ENCODE peak calls at places on chromosomes 3 and 15, in eight cellular contexts. O, C, G, I, N, Q, J and T are unnamed samples.

GRCh38 chr3:164526250-164526649 is 552.0 kb downstream of the SI start:
- DNase-seq in G (no peak), I (no peak), J (no peak), N (no peak), O (no peak), Q (no peak), C (no peak), T (no peak)

GRCh38 chr3:189272500-189273119 is 100.8 kb downstream of the TPRG1 start:
- DNase-seq in C (no peak), G (no peak), I (no peak), N (peak), O (peak), J (no peak), Q (no peak), T (no peak)

GRCh38 chr3:186248850-186249249 is 113.2 kb downstream of the DGKG start:
- DNase-seq in I (no peak), Q (no peak), J (no peak), N (no peak), G (no peak), C (no peak), O (no peak), T (no peak)

GRCh38 chr3:197600796-197601565 is 45.2 kb upstream of the BDH1 start:
- DNase-seq in O (no peak), J (no peak), C (no peak), N (no peak), G (no peak), Q (no peak), I (no peak), T (no peak)

GRCh38 chr3:73342077-73342476 is 280.6 kb downstream of the EBLN2 start:
- DNase-seq in I (no peak), G (no peak), J (no peak), O (no peak), C (no peak), N (no peak), Q (no peak), T (no peak)

GRCh38 chr15:85477730-85478129 is 97.3 kb downstream of the AKAP13 start:
- DNase-seq in C (no peak), J (no peak), I (no peak), N (peak), Q (no peak), G (no peak), O (no peak), T (peak)

GRCh38 chr3:74883690-74884089 is 269.2 kb upstream of the CNTN3 start:
- DNase-seq in O (peak), N (no peak), I (no peak), G (no peak), C (no peak), Q (no peak), J (no peak), T (no peak)

GRCh38 chr15:74653426-74654082 is 37.9 kb downstream of the CLK3 start:
- DNase-seq in I (no peak), O (no peak), G (peak), Q (no peak), N (peak), C (no peak), J (no peak), T (peak)

GRCh38 chr3:13452490-13453335 is 27.4 kb upstream of the HDAC11 start:
- DNase-seq in Q (no peak), J (peak), G (peak), N (peak), I (peak), C (no peak), O (peak), T (no peak)

GRCh38 chr3:45993421-45994027 is 2.1 kb downstream of the FYCO1 start:
- DNase-seq in C (peak), Q (no peak), J (no peak), O (no peak), I (peak), N (peak), G (no peak), T (no peak)

GRCh38 chr3:45991341-45991740 is 4.3 kb downstream of the FYCO1 start:
- DNase-seq in I (no peak), O (no peak), N (no peak), G (no peak), Q (no peak), C (no peak), J (no peak), T (no peak)

GRCh38 chr3:45994661-45995369 is 809 bp downstream of the FYCO1 start:
- DNase-seq in I (peak), J (peak), C (peak), O (peak), G (peak), N (peak), Q (no peak), T (no peak)

GRCh38 chr3:45992820-45993219 is 2.8 kb downstream of the FYCO1 start:
- DNase-seq in O (peak), C (no peak), I (no peak), J (no peak), Q (no peak), N (no peak), G (no peak), T (no peak)

GRCh38 chr3:45992133-45992729 is 3.4 kb downstream of the FYCO1 start:
- DNase-seq in Q (no peak), O (no peak), G (no peak), I (no peak), N (no peak), C (no peak), J (no peak), T (no peak)
- H3K27ac ChIP-seq in Q (peak), O (no peak), G (peak), I (no peak), N (no peak), C (no peak), J (no peak), T (no peak)

GRCh38 chr3:182725372-182726251 is 67.7 kb upstream of the ATP11B start:
- DNase-seq in J (no peak), Q (no peak), O (peak), G (peak), N (no peak), C (no peak), I (no peak), T (no peak)
- H3K27ac ChIP-seq in J (no peak), Q (no peak), O (no peak), G (peak), N (no peak), C (no peak), I (no peak), T (no peak)

GRCh38 chr3:11000528-11000927 is 8.0 kb downstream of the SLC6A1 start:
- DNase-seq in O (no peak), I (no peak), J (no peak), N (no peak), C (no peak), Q (no peak), G (no peak), T (no peak)

GRCh38 chr3:10999516-10999915 is 7.0 kb downstream of the SLC6A1 start:
- DNase-seq in I (no peak), G (no peak), N (no peak), O (no peak), Q (no peak), C (no peak), J (no peak), T (no peak)

GRCh38 chr3:10997196-10997595 is 4.6 kb downstream of the SLC6A1 start:
- DNase-seq in I (no peak), O (no peak), Q (no peak), C (no peak), J (no peak), N (no peak), G (no peak), T (no peak)

GRCh38 chr3:10996345-10997050 is 4.0 kb downstream of the SLC6A1 start:
- DNase-seq in Q (no peak), J (no peak), O (no peak), G (no peak), N (no peak), I (no peak), C (no peak), T (no peak)

GRCh38 chr3:10998542-10998941 is 6.0 kb downstream of the SLC6A1 start:
- DNase-seq in J (no peak), N (no peak), Q (no peak), I (no peak), O (no peak), C (no peak), G (no peak), T (no peak)
- H3K27ac ChIP-seq in J (no peak), N (no peak), Q (no peak), I (no peak), O (no peak), C (no peak), G (no peak), T (no peak)

GRCh38 chr15:90086868-90087268 is 15.4 kb downstream of the IDH2 start:
- DNase-seq in G (peak), Q (no peak), C (no peak), I (peak), J (peak), O (peak), N (peak), T (no peak)

GRCh38 chr15:90085565-90085964 is 16.7 kb downstream of the IDH2 start:
- DNase-seq in O (no peak), Q (no peak), G (no peak), N (no peak), I (no peak), J (no peak), C (no peak), T (no peak)

GRCh38 chr15:90083954-90084607 is 18.2 kb downstream of the IDH2 start:
- DNase-seq in O (no peak), I (no peak), Q (no peak), C (no peak), N (no peak), G (no peak), J (no peak), T (no peak)

GRCh38 chr15:90083419-90083818 is 18.8 kb downstream of the IDH2 start:
- DNase-seq in G (no peak), I (no peak), Q (no peak), J (no peak), C (no peak), N (no peak), O (no peak), T (no peak)

DNA sequence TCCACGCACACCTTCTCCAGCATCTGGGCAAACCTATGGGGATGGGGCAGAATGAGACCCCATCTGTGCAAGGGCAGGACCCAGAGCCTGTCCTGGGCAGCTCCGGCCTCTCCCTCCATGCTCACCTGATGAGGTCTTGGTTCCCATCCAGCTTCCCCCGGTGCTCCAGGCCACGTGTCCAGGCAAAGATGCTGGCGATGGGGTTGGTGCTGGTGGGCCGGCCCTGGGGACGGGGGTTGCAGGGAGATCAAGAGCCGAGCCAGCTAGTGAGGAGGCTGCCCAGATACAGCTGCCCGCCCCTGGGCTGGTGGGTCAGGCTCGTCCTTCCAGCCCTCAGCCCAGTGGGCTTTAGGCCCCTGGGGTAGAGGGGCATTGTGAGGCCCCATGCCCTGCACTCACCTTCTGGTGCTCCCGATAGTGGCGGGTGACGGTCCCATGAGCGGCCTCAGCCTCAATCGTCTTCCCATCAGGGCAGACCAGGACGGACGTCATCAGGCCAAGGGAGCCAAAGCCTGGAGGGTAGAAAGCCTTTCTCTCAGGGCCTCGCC is 17.3 kb downstream of the IDH2 start:
- DNase-seq in O (no peak), C (no peak), I (no peak), J (no peak), Q (no peak), N (no peak), G (no peak), T (no peak)
- H3K27ac ChIP-seq in O (no peak), C (no peak), I (no peak), J (no peak), Q (no peak), N (no peak), G (peak), T (no peak)

GRCh38 chr3:52021869-52022268 is 26.2 kb upstream of the RPL29 start:
- DNase-seq in C (no peak), O (no peak), N (no peak), J (no peak), I (no peak), Q (no peak), G (no peak), T (no peak)
- H3K27ac ChIP-seq in C (no peak), O (no peak), N (no peak), J (no peak), I (no peak), Q (peak), G (peak), T (no peak)

DNA sequence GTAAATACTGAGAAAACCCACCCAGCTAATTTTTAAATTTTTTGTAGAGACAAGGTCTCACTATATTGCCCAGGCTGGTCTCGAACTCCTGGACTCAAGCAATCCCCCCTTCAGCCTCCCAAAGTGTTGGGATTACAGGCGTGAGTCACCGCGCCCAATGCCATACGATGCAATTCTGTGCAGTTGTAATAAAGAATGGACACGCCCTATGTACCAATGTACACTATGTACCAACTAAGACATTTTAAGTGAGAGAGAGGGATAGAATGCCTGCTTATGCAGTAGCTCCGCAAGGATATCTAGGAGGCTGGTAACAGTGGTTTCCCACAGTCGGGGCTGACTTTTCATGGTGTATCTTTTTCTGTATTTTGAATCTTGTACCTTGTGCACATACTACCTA is 14.6 kb downstream of the ZNF710 start:
- DNase-seq in C (no peak), N (no peak), I (no peak), G (peak), J (no peak), Q (no peak), O (no peak), T (no peak)
- H3K27ac ChIP-seq in C (no peak), N (no peak), I (no peak), G (peak), J (no peak), Q (no peak), O (no peak), T (peak)